ENCODE peak calls at places on chromosome 4, in six cellular contexts. L, I, U, R, Q and G are unnamed samples.

GRCh38 chr4:54005475-54005874 is 58.9 kb downstream of the CHIC2 start:
- DNase-seq in L (no peak), U (no peak), Q (no peak), R (no peak), I (no peak), G (no peak)

GRCh38 chr4:145083891-145084640 is 13.9 kb downstream of the ANAPC10 start:
- DNase-seq in I (no peak), L (no peak), U (no peak), R (no peak), Q (no peak), G (peak; percentile 84)

GRCh38 chr4:2552806-2553205 is 16.4 kb downstream of the FAM193A start:
- DNase-seq in Q (no peak), R (no peak), L (no peak), U (no peak), I (no peak), G (peak; percentile 69)

GRCh38 chr4:76882630-76883029 is 15.3 kb downstream of the SOWAHB start:
- DNase-seq in I (no peak), L (no peak), Q (no peak), R (no peak), U (no peak), G (no peak)

GRCh38 chr4:151555151-151555945 is 146.4 kb downstream of the FHIP1A start:
- DNase-seq in R (no peak), Q (no peak), L (no peak), I (no peak), U (no peak), G (no peak)

GRCh38 chr4:183722738-183723560 is 63.9 kb downstream of the TRAPPC11 start:
- DNase-seq in R (peak; percentile 80), L (peak; percentile 63), I (peak; percentile 77), Q (peak; percentile 74), U (no peak), G (peak; percentile 87)

GRCh38 chr4:104064650-104065577 is 345.1 kb upstream of the TACR3 start:
- DNase-seq in R (peak; percentile 59), U (peak; percentile 51), L (peak; percentile 15), Q (no peak), I (peak; percentile 81), G (peak; percentile 12)

GRCh38 chr4:106809083-106809482 is 227.0 kb downstream of the DKK2 start:
- DNase-seq in U (peak; percentile 3), L (no peak), I (peak; percentile 49), R (peak; percentile 22), Q (no peak), G (no peak)

GRCh38 chr4:8238515-8239053 is 31.0 kb upstream of the HTRA3 start:
- DNase-seq in Q (no peak), R (peak; percentile 94), U (no peak), L (no peak), I (peak; percentile 84), G (peak; percentile 19)

GRCh38 chr4:82473621-82474164 is 43.3 kb downstream of the ENOPH1 start:
- DNase-seq in U (no peak), R (no peak), I (no peak), Q (no peak), L (no peak), G (no peak)

GRCh38 chr4:73735231-73735630 is 5.1 kb upstream of the CXCL8 start:
- DNase-seq in R (no peak), I (no peak), U (no peak), L (no peak), Q (no peak), G (peak; percentile 31)

GRCh38 chr4:25938251-25939186 is 24.5 kb downstream of the SMIM20 start:
- DNase-seq in U (no peak), Q (no peak), I (no peak), L (peak; percentile 42), R (no peak), G (no peak)

GRCh38 chr4:169253904-169254303 is 16.9 kb downstream of the SH3RF1 start:
- DNase-seq in U (no peak), L (no peak), Q (no peak), R (no peak), I (no peak), G (no peak)

GRCh38 chr4:120691536-120691935 is 231.0 kb downstream of the PRDM5 start:
- DNase-seq in U (no peak), Q (no peak), R (no peak), I (no peak), L (no peak), G (no peak)

GRCh38 chr4:16843831-16844508 is 54.5 kb downstream of the LDB2 start:
- DNase-seq in Q (no peak), L (no peak), R (no peak), U (no peak), I (peak; percentile 34), G (no peak)

GRCh38 chr4:134540588-134540987 is 339.0 kb upstream of the PABPC4L start:
- DNase-seq in R (no peak), L (no peak), Q (no peak), U (peak; percentile 64), I (no peak), G (no peak)

GRCh38 chr4:157739237-157739636 is 433.6 kb downstream of the GASK1B start:
- DNase-seq in R (no peak), I (no peak), Q (no peak), L (no peak), U (no peak), G (no peak)

GRCh38 chr4:14329228-14329627 is 673.1 kb upstream of the CPEB2 start:
- DNase-seq in L (no peak), R (no peak), I (no peak), U (no peak), Q (no peak), G (no peak)